ENCODE peak calls at places on chromosomes 11 and 22, in six cellular contexts. V is Right ventricle myocardium inferior, R is left colon, A is fibroblast of the conjunctiva, D is G401, X is ascending aorta. N is an unnamed sample.

GRCh38 chr11:121132211-121132976 is 31.4 kb downstream of the TECTA start:
- DNase-seq in A (no peak), D (no peak), X (no peak), V (no peak), R (no peak), N (no peak)

GRCh38 chr22:24134090-24134846 is 47.0 kb upstream of the SUSD2 start:
- DNase-seq in X (no peak), V (peak), D (no peak), A (no peak), R (no peak), N (peak)

GRCh38 chr11:98531576-98531975 is 489.2 kb upstream of the CNTN5 start:
- DNase-seq in A (no peak), R (no peak), V (no peak), D (no peak), X (no peak), N (no peak)

GRCh38 chr11:96292291-96293010 is 50.5 kb downstream of the MAML2 start:
- DNase-seq in D (no peak), V (no peak), A (no peak), X (no peak), R (no peak), N (no peak)

GRCh38 chr11:46697303-46697702 is 3.1 kb downstream of the ARHGAP1 start:
- DNase-seq in R (no peak), X (no peak), A (no peak), D (no peak), V (no peak), N (no peak)

GRCh38 chr11:62664405-62665074 is 470 bp downstream of the C11orf98 start:
- DNase-seq in V (no peak), A (no peak), X (no peak), D (peak), R (no peak), N (peak)

GRCh38 chr11:69463181-69463891 is 18.1 kb upstream of the LINC01488 start:
- DNase-seq in D (no peak), V (peak), A (peak), R (no peak), X (no peak), N (no peak)

GRCh38 chr11:65488273-65489058 is 10.4 kb upstream of the MALAT1 start:
- DNase-seq in D (peak), R (peak), X (no peak), A (no peak), V (no peak), N (no peak)

GRCh38 chr11:65311197-65311631 is 3.5 kb upstream of the CDC42EP2 start:
- DNase-seq in V (peak), A (no peak), D (no peak), R (no peak), X (no peak), N (peak)

GRCh38 chr11:106420048-106420665 is 342.7 kb downstream of the AASDHPPT start:
- DNase-seq in A (no peak), R (no peak), V (no peak), X (no peak), D (peak), N (no peak)

GRCh38 chr11:130859896-130860295 is 56.4 kb downstream of the SNX19 start:
- DNase-seq in D (no peak), V (no peak), R (no peak), A (peak), X (no peak), N (no peak)

GRCh38 chr11:38680166-38680565 is 2082.1 kb upstream of the RAG2 start:
- DNase-seq in R (no peak), D (no peak), A (no peak), V (no peak), X (no peak), N (no peak)

GRCh38 chr11:36689442-36689841 is 91.4 kb upstream of the RAG2 start:
- DNase-seq in R (no peak), V (no peak), X (no peak), A (no peak), D (no peak), N (no peak)

GRCh38 chr11:116525961-116526495 is 246.8 kb downstream of the BUD13 start:
- DNase-seq in V (no peak), D (no peak), R (no peak), X (no peak), A (no peak), N (peak)

GRCh38 chr11:123672568-123672967 is 18.1 kb upstream of the SCN3B start:
- DNase-seq in A (no peak), V (no peak), D (no peak), X (no peak), R (no peak), N (no peak)

GRCh38 chr11:34631737-34632104 is 10.8 kb downstream of the EHF start:
- DNase-seq in X (no peak), D (no peak), A (no peak), R (no peak), V (no peak), N (peak)

GRCh38 chr11:129223701-129224149 is 31.6 kb upstream of the ARHGAP32 start:
- DNase-seq in X (no peak), D (no peak), V (no peak), R (no peak), A (peak), N (no peak)

GRCh38 chr22:32620992-32621391 is 146.4 kb downstream of the FBXO7 start:
- DNase-seq in X (no peak), D (no peak), R (no peak), A (no peak), V (no peak), N (no peak)

GRCh38 chr11:106695506-106695905 is 322.8 kb downstream of the GUCY1A2 start:
- DNase-seq in D (no peak), X (no peak), A (peak), R (no peak), V (no peak), N (no peak)

GRCh38 chr11:67416416-67417335 is 1.2 kb downstream of the CARNS1 start:
- DNase-seq in V (no peak), X (no peak), A (no peak), D (no peak), R (no peak), N (peak)

GRCh38 chr22:42544686-42545085 is 9.1 kb upstream of the SERHL2 start:
- DNase-seq in X (no peak), A (no peak), D (no peak), V (no peak), R (no peak), N (no peak)

GRCh38 chr11:15233386-15233785 is 118.7 kb downstream of the INSC start:
- DNase-seq in A (no peak), V (no peak), D (no peak), R (no peak), X (no peak), N (no peak)

GRCh38 chr11:2748061-2748813 is 48.4 kb upstream of the KCNQ1OT1 start:
- DNase-seq in X (peak), V (peak), A (no peak), D (no peak), R (peak), N (no peak)

GRCh38 chr22:44365832-44366231 is 53.1 kb upstream of the SHISAL1 start:
- DNase-seq in A (no peak), X (no peak), V (no peak), D (no peak), R (no peak), N (no peak)

GRCh38 chr11:73259406-73260126 is 12.6 kb upstream of the P2RY6 start:
- DNase-seq in R (no peak), D (no peak), A (no peak), V (peak), X (no peak), N (peak)

GRCh38 chr22:19448739-19449421 is 1.4 kb upstream of the C22orf39 start:
- DNase-seq in D (no peak), X (no peak), R (no peak), V (no peak), A (no peak), N (no peak)

GRCh38 chr11:45676522-45677095 is 11.2 kb upstream of the CHST1 start:
- DNase-seq in D (no peak), V (no peak), R (no peak), A (no peak), X (no peak), N (no peak)

GRCh38 chr11:117319214-117319840 is 3.3 kb upstream of the BACE1 start:
- DNase-seq in D (no peak), R (no peak), V (no peak), A (peak), X (no peak), N (no peak)

GRCh38 chr11:61695917-61696316 is 15.7 kb downstream of the DAGLA start:
- DNase-seq in D (no peak), R (peak), V (peak), X (peak), A (no peak), N (peak)

GRCh38 chr11:96272542-96273306 is 70.3 kb downstream of the MAML2 start:
- DNase-seq in X (no peak), A (peak), R (no peak), V (no peak), D (no peak), N (peak)

GRCh38 chr11:62602141-62603071 is 741 bp upstream of the MTA2 start:
- DNase-seq in V (peak), D (peak), R (peak), A (no peak), X (no peak), N (peak)

GRCh38 chr11:32892355-32893090 is at the start of gene QSER1:
- DNase-seq in A (peak), R (peak), X (no peak), V (peak), D (peak), N (peak)

GRCh38 chr22:26404851-26405357 is 24.2 kb upstream of the ASPHD2 start:
- DNase-seq in V (no peak), D (no peak), X (no peak), A (no peak), R (no peak), N (no peak)

GRCh38 chr11:128471138-128471661 is 116.2 kb downstream of the ETS1 start:
- DNase-seq in V (no peak), R (no peak), X (no peak), D (no peak), A (no peak), N (no peak)

GRCh38 chr22:33227791-33228190 is 169.6 kb upstream of the SYN3 start:
- DNase-seq in A (no peak), D (no peak), X (no peak), V (no peak), R (no peak), N (no peak)

GRCh38 chr22:24496661-24497060 is 1.5 kb downstream of the UPB1 start:
- DNase-seq in X (no peak), D (peak), V (no peak), A (no peak), R (no peak), N (no peak)

GRCh38 chr11:34341096-34341495 is 16.7 kb downstream of the ABTB2 start:
- DNase-seq in D (no peak), V (no peak), R (no peak), X (no peak), A (no peak), N (no peak)

N was measured in stomach.